ENCODE peak calls at places on chromosomes 3 and 15, in four cellular contexts. S is bronchial epithelial cell; D is CD8-positive, alpha-beta memory T cell; P is tibial nerve. M is an unnamed sample. For H3K27me3, the result is how much of the 10 kb centered on the place peaks cover.

GRCh38 chr15:39770748-39771689 is 11.6 kb downstream of the FSIP1 start:
- DNase-seq in P (no peak), S (no peak), D (no peak), M (no peak)

GRCh38 chr3:150830094-150830681 is 67.2 kb upstream of the SIAH2 start:
- DNase-seq in D (no peak), P (no peak), S (peak), M (no peak)

GRCh38 chr3:99875925-99876781 is 58.5 kb downstream of the CMSS1 start:
- DNase-seq in S (peak), P (peak), D (peak), M (peak)

GRCh38 chr3:135987647-135988046 is 22.1 kb downstream of the PPP2R3A start:
- DNase-seq in D (no peak), S (no peak), P (no peak), M (no peak)

GRCh38 chr3:2511356-2511755 is 412.7 kb downstream of the CNTN4 start:
- DNase-seq in S (no peak), P (no peak), D (no peak), M (no peak)

GRCh38 chr15:52466134-52466701 is 62.5 kb downstream of the MYO5A start:
- DNase-seq in P (no peak), D (peak), S (no peak), M (no peak)

GRCh38 chr3:154137036-154137435 is 15.8 kb downstream of the ARHGEF26 start:
- DNase-seq in P (no peak), D (no peak), S (no peak), M (no peak)

GRCh38 chr3:58888087-58888486 is 161.7 kb downstream of the CFAP20DC start:
- DNase-seq in P (no peak), S (no peak), D (no peak), M (no peak)

GRCh38 chr15:31338879-31339557 is 12.4 kb downstream of the KLF13 start:
- DNase-seq in S (peak), P (no peak), D (peak), M (no peak)

GRCh38 chr3:69770219-69770618 is 31.0 kb downstream of the MITF start:
- DNase-seq in S (peak), D (no peak), P (no peak), M (no peak)

GRCh38 chr3:141410408-141410807 is 42.1 kb downstream of the ZBTB38 start:
- DNase-seq in D (no peak), S (no peak), P (no peak), M (no peak)

GRCh38 chr15:73892446-73893226 is 19.3 kb downstream of the TBC1D21 start:
- DNase-seq in D (no peak), P (no peak), S (no peak), M (no peak)

GRCh38 chr3:39819517-39820298 is 10.3 kb downstream of the MYRIP start:
- DNase-seq in P (no peak), D (no peak), S (no peak), M (no peak)

GRCh38 chr15:80804970-80805495 is 25.9 kb downstream of the CEMIP start:
- DNase-seq in P (no peak), D (no peak), S (peak), M (no peak)

GRCh38 chr15:59367022-59367451 is 5.6 kb downstream of the MYO1E start:
- DNase-seq in D (no peak), S (peak), P (no peak), M (no peak)

GRCh38 chr3:196627043-196627442 is 12.5 kb upstream of the NRROS start:
- DNase-seq in S (no peak), D (no peak), P (no peak), M (no peak)
- H3K4me3 ChIP-seq in S (no peak), D (no peak), P (no peak), M (no peak)

DNA sequence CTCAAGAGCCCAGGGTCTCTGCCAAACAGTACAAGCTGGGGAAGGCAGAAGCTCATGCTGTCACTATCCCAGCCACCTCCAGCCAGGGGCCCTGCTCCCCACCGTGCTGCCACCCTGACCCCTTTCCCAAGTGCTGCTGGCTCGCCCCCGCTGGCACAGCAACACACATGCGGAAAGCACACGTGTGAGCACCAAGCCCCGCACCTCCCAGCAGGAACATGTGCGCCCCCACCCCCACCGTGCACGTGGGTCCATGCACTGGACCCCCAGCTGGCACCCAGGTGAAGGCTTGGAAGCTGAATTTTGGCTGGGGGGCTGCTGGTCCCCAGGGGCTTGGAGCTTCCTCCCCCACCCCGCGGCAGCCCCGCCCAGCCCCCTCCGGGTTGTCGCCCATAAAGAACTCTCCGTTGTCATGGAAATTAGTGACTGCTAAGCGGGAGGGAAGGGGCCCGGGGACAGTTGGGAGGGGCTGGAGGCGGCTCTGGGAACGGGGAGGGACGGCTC is 703 bp downstream of the CAMKV start:
- DNase-seq in S (no peak), P (no peak), D (no peak), M (no peak)
- H3K27me3 ChIP-seq in S (under half), P (under half), D (under half), M (under half)

GRCh38 chr15:98174286-98174685 is 213.8 kb downstream of the ARRDC4 start:
- DNase-seq in D (no peak), S (peak), P (no peak), M (no peak)
- H3K4me3 ChIP-seq in D (no peak), S (no peak), P (no peak), M (no peak)

GRCh38 chr15:77807115-77807514 is 174.4 kb upstream of the LINGO1 start:
- DNase-seq in P (no peak), D (no peak), S (no peak), M (no peak)

GRCh38 chr15:77808077-77808476 is 175.4 kb upstream of the LINGO1 start:
- DNase-seq in D (no peak), P (no peak), S (no peak), M (no peak)

GRCh38 chr15:77808581-77809198 is 176.0 kb upstream of the LINGO1 start:
- DNase-seq in S (no peak), P (no peak), D (no peak), M (no peak)

GRCh38 chr15:77803487-77803886 is 170.8 kb upstream of the LINGO1 start:
- DNase-seq in P (no peak), D (no peak), S (no peak), M (no peak)

DNA sequence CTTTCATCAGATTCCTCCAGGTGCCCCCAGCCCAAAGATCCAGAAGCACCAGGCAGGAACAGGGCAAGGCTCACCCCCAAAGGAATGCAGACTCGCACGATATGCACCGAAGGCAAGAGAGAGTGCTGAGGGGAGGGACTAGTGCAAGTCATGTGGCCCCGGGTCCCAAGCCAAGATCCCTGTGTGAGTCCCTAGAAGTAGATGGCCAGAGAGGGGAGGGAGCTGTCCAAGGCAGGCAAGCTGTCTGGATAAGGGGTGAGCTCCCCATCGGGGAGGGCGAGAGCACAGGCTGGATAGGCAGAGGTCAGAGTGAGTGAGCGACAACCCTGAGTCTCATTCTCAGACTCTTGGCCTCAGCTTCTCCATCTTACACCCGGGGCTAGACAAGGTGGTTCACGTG is 171.5 kb upstream of the LINGO1 start:
- DNase-seq in D (no peak), P (no peak), S (no peak), M (no peak)
- H3K27me3 ChIP-seq in D (under half), P (under half), S (under half), M (under half)